ENCODE peak calls at places on chromosome 16, in nine cellular contexts. J is activated CD8-positive, alpha-beta memory T cell treated with anti-CD3 and anti-CD28 coated beads for 4 hours; A is dermis blood vessel endothelial cell; P is endothelial cell; V is left cardiac atrium; C is NCI-H748 treated with DMSO at 0.1 percent for 48 hours; O is cardiac muscle cell; S is B cell; F is RWPE1. N is an unnamed sample.

GRCh38 chr16:75591001-75591852 is 25.0 kb downstream of the GABARAPL2 start:
- DNase-seq in J (no peak), A (peak; percentile 84), P (no peak), V (peak; percentile 81), C (no peak), O (peak; percentile 72), S (no peak), F (no peak), N (no peak)

GRCh38 chr16:3460585-3460984 is 17.1 kb downstream of the NAA60 start:
- DNase-seq in J (no peak), A (no peak), P (no peak), V (no peak), C (no peak), O (no peak), S (no peak), F (no peak), N (no peak)

GRCh38 chr16:73000907-73001521 is 46.9 kb downstream of the ZFHX3 start:
- DNase-seq in J (no peak), A (no peak), P (no peak), V (peak; percentile 12), C (no peak), O (no peak), S (no peak), F (no peak), N (no peak)

GRCh38 chr16:19252904-19253303 is 32.6 kb upstream of the CLEC19A start:
- DNase-seq in J (no peak), A (no peak), P (no peak), V (no peak), C (no peak), O (no peak), S (no peak), F (no peak), N (no peak)

GRCh38 chr16:81551141-81551808 is 106.7 kb downstream of the CMIP start:
- DNase-seq in J (no peak), A (peak; percentile 81), P (no peak), V (no peak), C (no peak), O (no peak), S (no peak), F (no peak), N (peak; percentile 44)

GRCh38 chr16:86355538-86355937 is 154.8 kb upstream of the FOXF1 start:
- DNase-seq in J (no peak), A (no peak), P (no peak), V (no peak), C (no peak), O (no peak), S (no peak), F (peak; percentile 20), N (peak; percentile 92)

GRCh38 chr16:57282510-57283213 is 1.8 kb downstream of the PLLP start:
- DNase-seq in J (no peak), A (no peak), P (no peak), V (peak; percentile 13), C (no peak), O (no peak), S (no peak), F (no peak), N (no peak)

GRCh38 chr16:84876873-84877606 is 57.3 kb downstream of the CRISPLD2 start:
- DNase-seq in J (no peak), A (no peak), P (no peak), V (no peak), C (no peak), O (no peak), S (no peak), F (no peak), N (no peak)

GRCh38 chr16:53766304-53767016 is 62.5 kb downstream of the FTO start:
- DNase-seq in J (no peak), A (peak; percentile 82), P (no peak), V (peak; percentile 48), C (no peak), O (no peak), S (no peak), F (no peak), N (no peak)

GRCh38 chr16:19305443-19305842 is 19.9 kb downstream of the CLEC19A start:
- DNase-seq in J (no peak), A (no peak), P (no peak), V (no peak), C (no peak), O (no peak), S (no peak), F (no peak), N (no peak)

GRCh38 chr16:4316732-4317461 is 1.0 kb downstream of the GLIS2 start:
- DNase-seq in J (no peak), A (peak; percentile 34), P (no peak), V (peak; percentile 73), C (no peak), O (no peak), S (no peak), F (no peak), N (no peak)

GRCh38 chr16:11836653-11837244 is 14.6 kb downstream of the RSL1D1 start:
- DNase-seq in J (no peak), A (peak; percentile 38), P (no peak), V (no peak), C (no peak), O (no peak), S (no peak), F (peak; percentile 54), N (peak; percentile 83)

GRCh38 chr16:1771072-1771863 is at the start of gene NME3:
- DNase-seq in J (peak; percentile 44), A (peak; percentile 71), P (peak; percentile 64), V (peak; percentile 82), C (no peak), O (peak; percentile 69), S (peak; percentile 93), F (peak; percentile 63), N (peak; percentile 62)

GRCh38 chr16:66326995-66327513 is 39.4 kb upstream of the CDH5 start:
- DNase-seq in J (no peak), A (no peak), P (no peak), V (no peak), C (peak; percentile 62), O (no peak), S (no peak), F (no peak), N (no peak)

GRCh38 chr16:4366016-4366415 is 5.6 kb upstream of the VASN start:
- DNase-seq in J (no peak), A (no peak), P (no peak), V (no peak), C (no peak), O (no peak), S (no peak), F (no peak), N (no peak)

GRCh38 chr16:23296994-23297393 is 5.1 kb upstream of the SCNN1B start:
- DNase-seq in J (no peak), A (peak; percentile 20), P (no peak), V (no peak), C (no peak), O (no peak), S (no peak), F (no peak), N (no peak)

GRCh38 chr16:12215302-12216105 is 239.0 kb downstream of the SNX29 start:
- DNase-seq in J (no peak), A (peak; percentile 7), P (peak; percentile 19), V (no peak), C (no peak), O (peak; percentile 23), S (no peak), F (no peak), N (no peak)

GRCh38 chr16:35506898-35507194 is 2047.4 kb downstream of the TP53TG3F start:
- DNase-seq in J (no peak), A (no peak), P (no peak), V (no peak), C (peak; percentile 46), O (no peak), S (no peak), F (no peak), N (no peak)

GRCh38 chr16:10992797-10993196 is 48.4 kb downstream of the CLEC16A start:
- DNase-seq in J (no peak), A (peak; percentile 32), P (no peak), V (peak; percentile 46), C (no peak), O (no peak), S (no peak), F (peak; percentile 92), N (peak; percentile 92)